ENCODE peak calls at places on chromosomes 13 and 19, in four cellular contexts. W, A, C and K are unnamed samples.

GRCh38 chr19:35789195-35789977 is 14.0 kb downstream of the ARHGAP33 start:
- DNase-seq in W (no peak), A (no peak), C (no peak), K (no peak)

GRCh38 chr13:53782400-53783030 is 753.9 kb downstream of the OLFM4 start:
- DNase-seq in W (peak; percentile 0), A (peak; percentile 30), C (peak; percentile 60), K (peak; percentile 6)

GRCh38 chr19:43308244-43308815 is 39.0 kb upstream of the PSG9 start:
- DNase-seq in W (no peak), A (no peak), C (no peak), K (no peak)

GRCh38 chr13:60080871-60081270 is 82.9 kb downstream of the DIAPH3 start:
- DNase-seq in W (no peak), A (no peak), C (no peak), K (no peak)

GRCh38 chr13:67803118-67803517 is 573.0 kb upstream of the PCDH9 start:
- DNase-seq in W (no peak), A (no peak), C (no peak), K (no peak)

GRCh38 chr13:113802090-113802531 is 43.1 kb downstream of the TMEM255B start:
- DNase-seq in W (no peak), A (peak; percentile 79), C (peak; percentile 92), K (peak; percentile 74)

GRCh38 chr19:46902402-46902766 is 41.6 kb downstream of the ARHGAP35 start:
- DNase-seq in W (no peak), A (no peak), C (no peak), K (peak; percentile 47)

GRCh38 chr19:49469828-49470614 is 4.0 kb upstream of the FLT3LG start:
- DNase-seq in W (no peak), A (no peak), C (no peak), K (no peak)

GRCh38 chr19:50252111-50252886 is 48.9 kb downstream of the MYH14 start:
- DNase-seq in W (no peak), A (peak; percentile 48), C (no peak), K (no peak)

GRCh38 chr19:44817725-44818469 is 9.0 kb downstream of the BCAM start:
- DNase-seq in W (no peak), A (no peak), C (no peak), K (no peak)

GRCh38 chr13:40477623-40478608 is 188.5 kb downstream of the FOXO1 start:
- DNase-seq in W (no peak), A (no peak), C (no peak), K (no peak)

GRCh38 chr13:65868106-65868505 is 1362.0 kb downstream of the PCDH9 start:
- DNase-seq in W (no peak), A (no peak), C (no peak), K (no peak)

GRCh38 chr13:112905990-112906641 is 62.9 kb upstream of the MCF2L start:
- DNase-seq in W (no peak), A (no peak), C (no peak), K (no peak)

GRCh38 chr13:23956106-23956505 is 58.8 kb upstream of the C1QTNF9B start:
- DNase-seq in W (no peak), A (no peak), C (peak; percentile 36), K (peak; percentile 64)

GRCh38 chr19:30898353-30899103 is 450.7 kb downstream of the TSHZ3 start:
- DNase-seq in W (no peak), A (no peak), C (no peak), K (no peak)

GRCh38 chr13:107466326-107466725 is 749.0 kb downstream of the LIG4 start:
- DNase-seq in W (no peak), A (no peak), C (no peak), K (peak; percentile 59)

GRCh38 chr13:51786425-51787010 is 17.4 kb downstream of the DHRS12 start:
- DNase-seq in W (no peak), A (peak; percentile 42), C (no peak), K (no peak)

GRCh38 chr13:39273953-39274352 is 235.7 kb downstream of the NHLRC3 start:
- DNase-seq in W (no peak), A (no peak), C (no peak), K (peak; percentile 19)

GRCh38 chr19:52226652-52227051 is 36.8 kb downstream of the PPP2R1A start:
- DNase-seq in W (no peak), A (no peak), C (no peak), K (no peak)

GRCh38 chr19:39692822-39693221 is 11.5 kb upstream of the LGALS14 start:
- DNase-seq in W (no peak), A (no peak), C (no peak), K (no peak)

GRCh38 chr19:8571006-8571411 is 6.2 kb downstream of the MYO1F start:
- DNase-seq in W (peak; percentile 28), A (no peak), C (peak; percentile 77), K (peak; percentile 87)

GRCh38 chr13:95226932-95227718 is 74.1 kb downstream of the ABCC4 start:
- DNase-seq in W (no peak), A (no peak), C (no peak), K (no peak)

GRCh38 chr19:14161305-14161704 is 24.9 kb upstream of the ASF1B start:
- DNase-seq in W (no peak), A (no peak), C (no peak), K (no peak)